ENCODE peak calls at places on chromosomes 12 and 14, in seven cellular contexts. R is A549, O is K562, K is IMR-90, F is H1, I is HepG2, E is GM12878. Y is an unnamed sample.

GRCh38 chr12:121711925-121712461 is 559 bp upstream of the TMEM120B start:
- DNase-seq in R (peak), O (peak), K (no peak), F (no peak), I (peak), E (no peak), Y (no peak)

GRCh38 chr12:119334459-119335170 is at the start of gene CCDC60:
- DNase-seq in R (no peak), O (peak), K (no peak), F (peak), I (no peak), E (no peak), Y (no peak)

GRCh38 chr12:103680591-103681065 is 93.6 kb downstream of the STAB2 start:
- DNase-seq in R (no peak), O (peak), K (peak), F (no peak), I (no peak), E (no peak), Y (no peak)

GRCh38 chr14:41636492-41637392 is 30.1 kb downstream of the LRFN5 start:
- DNase-seq in R (no peak), O (no peak), K (peak), F (peak), I (peak), E (no peak), Y (no peak)

GRCh38 chr14:21825147-21825743 is 151.6 kb upstream of the OR4E1 start:
- DNase-seq in R (peak), O (peak), K (peak), F (no peak), I (peak), E (no peak), Y (peak)

GRCh38 chr14:38992067-38992835 is 110.8 kb downstream of the SEC23A start:
- DNase-seq in R (no peak), O (no peak), K (no peak), F (no peak), I (no peak), E (no peak), Y (no peak)

GRCh38 chr12:124509676-124510300 is 57.6 kb downstream of the NCOR2 start:
- DNase-seq in R (no peak), O (peak), K (peak), F (no peak), I (peak), E (no peak), Y (no peak)

GRCh38 chr12:76588881-76589565 is 29.5 kb upstream of the OSBPL8 start:
- DNase-seq in R (no peak), O (no peak), K (peak), F (no peak), I (no peak), E (no peak), Y (no peak)

GRCh38 chr12:11795910-11796459 is 146.5 kb downstream of the ETV6 start:
- DNase-seq in R (no peak), O (peak), K (peak), F (no peak), I (peak), E (no peak), Y (peak)

GRCh38 chr12:118140825-118141224 is 4.9 kb downstream of the PEBP1 start:
- DNase-seq in R (no peak), O (no peak), K (no peak), F (no peak), I (no peak), E (no peak), Y (no peak)

GRCh38 chr14:95609398-95609990 is 74.6 kb downstream of the GLRX5 start:
- DNase-seq in R (no peak), O (peak), K (peak), F (no peak), I (peak), E (no peak), Y (peak)

GRCh38 chr12:75565795-75566194 is 54.4 kb upstream of the KRR1 start:
- DNase-seq in R (no peak), O (no peak), K (no peak), F (no peak), I (no peak), E (no peak), Y (no peak)

GRCh38 chr12:70393787-70394519 is 27.9 kb downstream of the KCNMB4 start:
- DNase-seq in R (no peak), O (no peak), K (peak), F (no peak), I (no peak), E (no peak), Y (no peak)

GRCh38 chr12:65859519-65859918 is 35.2 kb downstream of the HMGA2 start:
- DNase-seq in R (no peak), O (no peak), K (peak), F (no peak), I (no peak), E (no peak), Y (no peak)

GRCh38 chr14:22896760-22897159 is 13.7 kb downstream of the REM2 start:
- DNase-seq in R (no peak), O (no peak), K (no peak), F (no peak), I (no peak), E (no peak), Y (no peak)

GRCh38 chr14:24171422-24172260 is at the start of gene REC8:
- DNase-seq in R (no peak), O (no peak), K (no peak), F (peak), I (no peak), E (peak), Y (no peak)

GRCh38 chr12:116247377-116247776 is 30.1 kb downstream of the MED13L start:
- DNase-seq in R (no peak), O (no peak), K (peak), F (no peak), I (no peak), E (no peak), Y (no peak)

GRCh38 chr12:56041579-56042429 is at the start of gene RPS26:
- DNase-seq in R (peak), O (peak), K (peak), F (peak), I (peak), E (peak), Y (peak)

GRCh38 chr12:60616400-60616799 is 1020.6 kb downstream of the SLC16A7 start:
- DNase-seq in R (no peak), O (no peak), K (no peak), F (no peak), I (no peak), E (no peak), Y (no peak)

GRCh38 chr12:126038434-126038833 is 973.2 kb downstream of the AACS start:
- DNase-seq in R (no peak), O (no peak), K (no peak), F (no peak), I (no peak), E (no peak), Y (no peak)

GRCh38 chr12:53097564-53098353 is at the start of gene IGFBP6:
- DNase-seq in R (peak), O (peak), K (peak), F (no peak), I (no peak), E (no peak), Y (no peak)

GRCh38 chr12:124392991-124393790 is 98.3 kb downstream of the RFLNA start:
- DNase-seq in R (no peak), O (no peak), K (peak), F (no peak), I (no peak), E (no peak), Y (no peak)

GRCh38 chr12:87323369-87323768 is 705.8 kb downstream of the C12orf50 start:
- DNase-seq in R (no peak), O (no peak), K (peak), F (no peak), I (no peak), E (no peak), Y (no peak)

GRCh38 chr14:95408731-95409471 is 89.2 kb upstream of the CLMN start:
- DNase-seq in R (no peak), O (no peak), K (no peak), F (no peak), I (no peak), E (no peak), Y (no peak)

GRCh38 chr12:54028324-54029201 is at the start of gene HOXC6:
- DNase-seq in R (peak), O (peak), K (no peak), F (no peak), I (no peak), E (no peak), Y (no peak)

GRCh38 chr12:5976711-5977110 is 31.7 kb upstream of the ANO2 start:
- DNase-seq in R (no peak), O (no peak), K (no peak), F (no peak), I (no peak), E (no peak), Y (no peak)

GRCh38 chr14:83425138-83425537 is 1891.5 kb upstream of the SEL1L start:
- DNase-seq in R (no peak), O (no peak), K (peak), F (no peak), I (no peak), E (no peak), Y (no peak)

GRCh38 chr14:90850487-90850886 is 34.3 kb upstream of the TTC7B start:
- DNase-seq in R (no peak), O (no peak), K (peak), F (peak), I (peak), E (no peak), Y (peak)
- TF ChIP-seq CEBPB in R (no peak), O (no peak), K (no peak), F (no peak), I (no peak), E (no peak), Y (no peak)

GRCh38 chr12:26435005-26435404 is 239.6 kb downstream of the SSPN start:
- DNase-seq in R (no peak), O (no peak), K (no peak), F (no peak), I (no peak), E (no peak), Y (no peak)

GRCh38 chr12:26429070-26429691 is 233.8 kb downstream of the SSPN start:
- DNase-seq in R (no peak), O (no peak), K (no peak), F (no peak), I (peak), E (no peak), Y (no peak)

GRCh38 chr12:26431211-26431610 is 235.8 kb downstream of the SSPN start:
- DNase-seq in R (no peak), O (no peak), K (no peak), F (no peak), I (no peak), E (no peak), Y (no peak)

GRCh38 chr12:26428420-26428819 is 233.0 kb downstream of the SSPN start:
- DNase-seq in R (no peak), O (no peak), K (peak), F (no peak), I (no peak), E (no peak), Y (no peak)

GRCh38 chr12:26434299-26434915 is 239.0 kb downstream of the SSPN start:
- DNase-seq in R (peak), O (peak), K (peak), F (peak), I (peak), E (no peak), Y (peak)
- TF ChIP-seq CEBPB in R (no peak), O (no peak), K (no peak), F (no peak), I (no peak), E (no peak), Y (no peak)

DNA sequence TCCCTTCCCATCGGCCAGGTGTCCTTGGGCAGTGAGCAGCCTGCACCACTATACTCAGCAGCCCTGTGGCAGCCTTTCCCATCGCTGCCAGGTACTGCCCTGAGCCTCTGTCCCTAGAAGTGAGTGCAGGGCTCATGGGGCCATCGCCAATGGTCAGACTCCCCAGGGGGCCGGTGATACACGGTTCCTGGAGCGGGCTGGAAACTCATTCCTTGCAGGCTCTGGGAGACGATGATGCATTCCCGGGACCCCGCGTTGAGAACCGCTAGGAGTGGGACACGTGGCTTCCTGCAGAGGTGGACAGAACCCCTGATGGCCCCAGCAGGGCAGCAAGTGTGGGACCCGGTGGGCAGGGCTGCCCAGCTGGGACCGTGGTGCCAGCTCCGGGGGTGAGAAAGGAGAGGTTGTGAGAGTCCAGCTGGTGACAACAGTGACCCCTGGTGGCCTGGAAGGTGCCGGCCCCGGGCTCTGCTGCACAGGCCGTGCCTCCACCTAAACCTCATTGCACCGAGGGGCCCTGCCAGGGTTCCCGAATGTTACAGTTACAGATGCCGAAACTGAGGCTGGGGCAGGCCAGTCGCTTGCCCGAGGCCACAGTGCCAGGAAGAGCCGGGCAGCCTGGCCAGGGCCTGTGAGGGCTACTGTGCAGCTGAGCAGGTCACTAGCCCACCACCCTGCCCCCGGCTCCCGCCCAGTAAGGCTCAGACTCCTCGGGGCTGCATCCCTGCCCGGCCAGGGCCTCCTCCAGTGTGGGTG is 33.8 kb downstream of the FBRSL1 start:
- DNase-seq in R (peak), O (peak), K (peak), F (no peak), I (peak), E (no peak), Y (no peak)
- TF ChIP-seq CEBPB in R (no peak), O (no peak), K (no peak), F (no peak), I (no peak), E (no peak), Y (no peak)

DNA sequence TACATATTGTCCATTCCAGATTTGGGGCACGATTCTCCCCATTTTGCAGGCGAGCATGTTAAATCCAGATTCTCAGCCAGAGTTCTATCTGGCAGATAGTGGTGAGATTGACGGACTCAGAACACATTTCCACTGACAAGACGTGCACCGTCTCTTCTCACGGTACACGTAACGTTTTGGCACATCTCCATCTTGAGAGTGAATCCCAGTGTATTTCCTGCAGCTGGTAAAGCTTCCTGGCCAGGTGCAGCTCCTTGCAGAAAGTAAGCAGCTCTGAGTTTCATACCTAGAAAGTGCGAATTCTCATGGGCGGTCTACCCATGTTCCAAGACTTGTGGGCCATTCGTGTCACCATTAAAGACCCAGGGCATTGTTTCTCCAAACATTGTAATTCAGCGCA is 102.6 kb downstream of the TSPAN9 start:
- DNase-seq in R (no peak), O (no peak), K (no peak), F (no peak), I (no peak), E (no peak), Y (no peak)
- TF ChIP-seq CEBPB in R (no peak), O (no peak), K (no peak), F (no peak), I (no peak), E (no peak), Y (no peak)

GRCh38 chr12:100187857-100188519 is 12.6 kb upstream of the ACTR6 start:
- DNase-seq in R (no peak), O (no peak), K (no peak), F (no peak), I (no peak), E (no peak), Y (no peak)

GRCh38 chr12:100186071-100186470 is 14.5 kb upstream of the ACTR6 start:
- DNase-seq in R (no peak), O (no peak), K (no peak), F (no peak), I (no peak), E (no peak), Y (no peak)

GRCh38 chr12:100185361-100185894 is 15.2 kb upstream of the ACTR6 start:
- DNase-seq in R (no peak), O (no peak), K (no peak), F (no peak), I (no peak), E (peak), Y (no peak)

GRCh38 chr12:100187068-100187467 is 13.5 kb upstream of the ACTR6 start:
- DNase-seq in R (no peak), O (no peak), K (no peak), F (no peak), I (no peak), E (no peak), Y (no peak)

GRCh38 chr12:100184549-100184948 is 16.1 kb upstream of the ACTR6 start:
- DNase-seq in R (no peak), O (no peak), K (no peak), F (no peak), I (peak), E (no peak), Y (no peak)
- TF ChIP-seq CEBPB in R (no peak), O (no peak), K (no peak), F (no peak), I (no peak), E (no peak), Y (no peak)

GRCh38 chr14:104985675-104986486 is at the start of gene CLBA1:
- DNase-seq in R (peak), O (peak), K (peak), F (no peak), I (peak), E (peak), Y (peak)
- TF ChIP-seq CEBPB in R (no peak), O (no peak), K (peak), F (no peak), I (no peak), E (no peak), Y (no peak)